ENCODE peak calls at places on chromosomes 7 and 10, in eight cellular contexts. One of them, this sample, is unnamed.

GRCh38 chr10:62268399-62269076 is at the start of gene RTKN2:
- DNase-seq in left ventricle myocardium inferior: peak; percentile 47
- DNase-seq in WTC11: peak; percentile 97
- DNase-seq in lower lobe of right lung: peak; percentile 89
- DNase-seq in fibroblast of pulmonary artery: peak; percentile 73
- DNase-seq in stomach: peak; percentile 82
- DNase-seq in AG09319: no peak
- DNase-seq in endothelial cell: peak; percentile 95
- DNase-seq in this sample: peak; percentile 97

GRCh38 chr7:13851756-13852155 is 137.7 kb downstream of the ETV1 start:
- DNase-seq in left ventricle myocardium inferior: no peak
- DNase-seq in WTC11: no peak
- DNase-seq in lower lobe of right lung: no peak
- DNase-seq in fibroblast of pulmonary artery: peak; percentile 38
- DNase-seq in stomach: no peak
- DNase-seq in AG09319: no peak
- DNase-seq in endothelial cell: no peak
- DNase-seq in this sample: peak; percentile 4

GRCh38 chr10:124465003-124465776 is 3.6 kb downstream of the LHPP start:
- DNase-seq in left ventricle myocardium inferior: no peak
- DNase-seq in WTC11: no peak
- DNase-seq in lower lobe of right lung: no peak
- DNase-seq in fibroblast of pulmonary artery: no peak
- DNase-seq in stomach: no peak
- DNase-seq in AG09319: no peak
- DNase-seq in endothelial cell: no peak
- DNase-seq in this sample: no peak

GRCh38 chr7:35550831-35551230 is 144.1 kb downstream of the HERPUD2 start:
- DNase-seq in left ventricle myocardium inferior: no peak
- DNase-seq in WTC11: no peak
- DNase-seq in lower lobe of right lung: no peak
- DNase-seq in fibroblast of pulmonary artery: no peak
- DNase-seq in stomach: no peak
- DNase-seq in AG09319: no peak
- DNase-seq in endothelial cell: no peak
- DNase-seq in this sample: no peak

GRCh38 chr10:43843331-43844101 is 194.8 kb upstream of the ZNF32 start:
- DNase-seq in left ventricle myocardium inferior: peak; percentile 65
- DNase-seq in WTC11: no peak
- DNase-seq in lower lobe of right lung: no peak
- DNase-seq in fibroblast of pulmonary artery: peak; percentile 75
- DNase-seq in stomach: no peak
- DNase-seq in AG09319: peak; percentile 88
- DNase-seq in endothelial cell: no peak
- DNase-seq in this sample: no peak

GRCh38 chr7:112202819-112203218 is 3.4 kb downstream of the DOCK4 start:
- DNase-seq in left ventricle myocardium inferior: no peak
- DNase-seq in WTC11: no peak
- DNase-seq in lower lobe of right lung: peak; percentile 59
- DNase-seq in fibroblast of pulmonary artery: peak; percentile 50
- DNase-seq in stomach: peak; percentile 56
- DNase-seq in AG09319: no peak
- DNase-seq in endothelial cell: no peak
- DNase-seq in this sample: no peak

GRCh38 chr10:79477456-79477855 is 32.0 kb upstream of the ZCCHC24 start:
- DNase-seq in left ventricle myocardium inferior: no peak
- DNase-seq in WTC11: no peak
- DNase-seq in lower lobe of right lung: no peak
- DNase-seq in fibroblast of pulmonary artery: no peak
- DNase-seq in stomach: no peak
- DNase-seq in AG09319: no peak
- DNase-seq in endothelial cell: no peak
- DNase-seq in this sample: no peak

GRCh38 chr10:43209651-43210141 is 57.2 kb downstream of the RASGEF1A start:
- DNase-seq in left ventricle myocardium inferior: peak; percentile 5
- DNase-seq in WTC11: peak; percentile 6
- DNase-seq in lower lobe of right lung: peak; percentile 40
- DNase-seq in fibroblast of pulmonary artery: no peak
- DNase-seq in stomach: no peak
- DNase-seq in AG09319: no peak
- DNase-seq in endothelial cell: no peak
- DNase-seq in this sample: peak; percentile 0

GRCh38 chr7:78587443-78588044 is 789.0 kb downstream of the PHTF2 start:
- DNase-seq in left ventricle myocardium inferior: no peak
- DNase-seq in WTC11: no peak
- DNase-seq in lower lobe of right lung: no peak
- DNase-seq in fibroblast of pulmonary artery: peak; percentile 29
- DNase-seq in stomach: no peak
- DNase-seq in AG09319: no peak
- DNase-seq in endothelial cell: no peak
- DNase-seq in this sample: no peak

GRCh38 chr7:43462836-43463235 is 120.1 kb upstream of the STK17A start:
- DNase-seq in left ventricle myocardium inferior: no peak
- DNase-seq in WTC11: no peak
- DNase-seq in lower lobe of right lung: no peak
- DNase-seq in fibroblast of pulmonary artery: no peak
- DNase-seq in stomach: no peak
- DNase-seq in AG09319: no peak
- DNase-seq in endothelial cell: no peak
- DNase-seq in this sample: no peak
- TF ChIP-seq CTCF in left ventricle myocardium inferior: no peak
- TF ChIP-seq CTCF in WTC11: no peak
- TF ChIP-seq CTCF in lower lobe of right lung: no peak
- TF ChIP-seq CTCF in fibroblast of pulmonary artery: no peak
- TF ChIP-seq CTCF in stomach: no peak
- TF ChIP-seq CTCF in AG09319: no peak
- TF ChIP-seq CTCF in endothelial cell: no peak
- TF ChIP-seq CTCF in this sample: no peak

GRCh38 chr10:45241865-45242518 is 73.4 kb downstream of the OR13A1 start:
- DNase-seq in left ventricle myocardium inferior: no peak
- DNase-seq in WTC11: no peak
- DNase-seq in lower lobe of right lung: no peak
- DNase-seq in fibroblast of pulmonary artery: no peak
- DNase-seq in stomach: no peak
- DNase-seq in AG09319: no peak
- DNase-seq in endothelial cell: no peak
- DNase-seq in this sample: no peak
- TF ChIP-seq CTCF in left ventricle myocardium inferior: no peak
- TF ChIP-seq CTCF in WTC11: no peak
- TF ChIP-seq CTCF in lower lobe of right lung: no peak
- TF ChIP-seq CTCF in fibroblast of pulmonary artery: no peak
- TF ChIP-seq CTCF in stomach: no peak
- TF ChIP-seq CTCF in AG09319: no peak
- TF ChIP-seq CTCF in endothelial cell: no peak
- TF ChIP-seq CTCF in this sample: no peak

DNA sequence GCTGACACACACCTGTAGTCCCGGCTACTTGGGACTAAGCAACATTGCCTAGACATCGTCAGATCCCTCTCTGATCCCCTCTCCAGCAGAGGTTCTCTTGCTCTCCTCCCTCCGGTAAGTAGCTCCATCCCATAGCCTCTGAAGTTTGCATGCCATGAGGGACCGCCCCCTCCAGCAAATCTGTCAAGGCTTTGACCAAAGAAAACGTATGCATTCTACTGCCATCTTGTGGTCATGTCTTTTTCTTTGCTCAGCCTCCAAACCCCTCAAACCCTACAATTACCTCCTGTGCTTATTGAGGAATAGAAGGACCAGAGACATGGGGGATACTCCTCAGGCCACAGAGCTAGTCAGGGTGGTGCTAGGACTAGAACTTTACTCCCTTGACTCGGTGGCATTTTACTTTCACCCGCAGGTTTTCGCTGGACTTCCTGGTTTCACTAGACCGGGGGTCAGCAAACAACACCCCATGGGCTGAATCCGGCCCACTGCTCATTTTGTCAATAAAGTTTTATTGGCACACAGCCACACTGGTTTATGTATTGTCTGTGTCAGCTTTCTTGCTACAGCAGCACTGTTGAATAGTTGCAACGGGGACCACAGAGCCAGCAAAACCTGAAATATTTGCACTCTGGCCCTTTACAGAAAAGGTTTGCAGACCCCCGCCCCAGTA is 202.6 kb upstream of the FOXK1 start:
- DNase-seq in left ventricle myocardium inferior: no peak
- DNase-seq in WTC11: peak; percentile 70
- DNase-seq in lower lobe of right lung: no peak
- DNase-seq in fibroblast of pulmonary artery: peak; percentile 66
- DNase-seq in stomach: no peak
- DNase-seq in AG09319: no peak
- DNase-seq in endothelial cell: no peak
- DNase-seq in this sample: peak; percentile 33
- TF ChIP-seq CTCF in left ventricle myocardium inferior: peak; percentile 53
- TF ChIP-seq CTCF in WTC11: peak; percentile 34
- TF ChIP-seq CTCF in lower lobe of right lung: peak; percentile 38
- TF ChIP-seq CTCF in fibroblast of pulmonary artery: peak; percentile 39
- TF ChIP-seq CTCF in stomach: peak; percentile 17
- TF ChIP-seq CTCF in AG09319: no peak
- TF ChIP-seq CTCF in endothelial cell: no peak
- TF ChIP-seq CTCF in this sample: peak; percentile 32

GRCh38 chr10:70541738-70542564 is 60.6 kb downstream of the PRF1 start:
- DNase-seq in left ventricle myocardium inferior: no peak
- DNase-seq in WTC11: no peak
- DNase-seq in lower lobe of right lung: no peak
- DNase-seq in fibroblast of pulmonary artery: no peak
- DNase-seq in stomach: no peak
- DNase-seq in AG09319: no peak
- DNase-seq in endothelial cell: no peak
- DNase-seq in this sample: no peak

GRCh38 chr10:70544431-70545340 is 57.9 kb downstream of the PRF1 start:
- DNase-seq in left ventricle myocardium inferior: no peak
- DNase-seq in WTC11: no peak
- DNase-seq in lower lobe of right lung: no peak
- DNase-seq in fibroblast of pulmonary artery: no peak
- DNase-seq in stomach: no peak
- DNase-seq in AG09319: no peak
- DNase-seq in endothelial cell: no peak
- DNase-seq in this sample: no peak

GRCh38 chr10:70540789-70541360 is 61.7 kb downstream of the PRF1 start:
- DNase-seq in left ventricle myocardium inferior: no peak
- DNase-seq in WTC11: no peak
- DNase-seq in lower lobe of right lung: no peak
- DNase-seq in fibroblast of pulmonary artery: no peak
- DNase-seq in stomach: no peak
- DNase-seq in AG09319: no peak
- DNase-seq in endothelial cell: no peak
- DNase-seq in this sample: no peak

GRCh38 chr10:70543911-70544310 is 58.6 kb downstream of the PRF1 start:
- DNase-seq in left ventricle myocardium inferior: no peak
- DNase-seq in WTC11: no peak
- DNase-seq in lower lobe of right lung: no peak
- DNase-seq in fibroblast of pulmonary artery: no peak
- DNase-seq in stomach: no peak
- DNase-seq in AG09319: no peak
- DNase-seq in endothelial cell: no peak
- DNase-seq in this sample: no peak

DNA sequence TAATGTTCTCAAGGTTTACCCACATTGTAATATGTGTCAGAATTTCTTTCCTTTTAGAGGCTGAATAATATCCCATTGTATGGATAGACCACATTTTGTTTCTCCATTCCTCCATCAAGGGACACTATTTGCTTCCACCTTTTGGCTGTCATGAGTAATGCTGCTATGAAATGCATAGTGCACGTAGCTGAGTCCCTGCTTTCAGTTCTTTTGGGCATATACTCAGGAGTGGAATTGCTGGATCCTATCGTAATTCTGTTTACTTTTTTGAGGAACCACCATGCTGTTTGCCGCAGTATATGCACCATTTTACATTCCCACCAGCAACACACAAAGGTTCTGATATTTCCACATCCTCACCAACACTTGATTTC is 60.0 kb downstream of the PRF1 start:
- DNase-seq in left ventricle myocardium inferior: no peak
- DNase-seq in WTC11: no peak
- DNase-seq in lower lobe of right lung: no peak
- DNase-seq in fibroblast of pulmonary artery: peak; percentile 18
- DNase-seq in stomach: no peak
- DNase-seq in AG09319: no peak
- DNase-seq in endothelial cell: no peak
- DNase-seq in this sample: no peak
- TF ChIP-seq CTCF in left ventricle myocardium inferior: peak; percentile 27
- TF ChIP-seq CTCF in WTC11: no peak
- TF ChIP-seq CTCF in lower lobe of right lung: no peak
- TF ChIP-seq CTCF in fibroblast of pulmonary artery: peak; percentile 26
- TF ChIP-seq CTCF in stomach: no peak
- TF ChIP-seq CTCF in AG09319: peak; percentile 33
- TF ChIP-seq CTCF in endothelial cell: no peak
- TF ChIP-seq CTCF in this sample: no peak

DNA sequence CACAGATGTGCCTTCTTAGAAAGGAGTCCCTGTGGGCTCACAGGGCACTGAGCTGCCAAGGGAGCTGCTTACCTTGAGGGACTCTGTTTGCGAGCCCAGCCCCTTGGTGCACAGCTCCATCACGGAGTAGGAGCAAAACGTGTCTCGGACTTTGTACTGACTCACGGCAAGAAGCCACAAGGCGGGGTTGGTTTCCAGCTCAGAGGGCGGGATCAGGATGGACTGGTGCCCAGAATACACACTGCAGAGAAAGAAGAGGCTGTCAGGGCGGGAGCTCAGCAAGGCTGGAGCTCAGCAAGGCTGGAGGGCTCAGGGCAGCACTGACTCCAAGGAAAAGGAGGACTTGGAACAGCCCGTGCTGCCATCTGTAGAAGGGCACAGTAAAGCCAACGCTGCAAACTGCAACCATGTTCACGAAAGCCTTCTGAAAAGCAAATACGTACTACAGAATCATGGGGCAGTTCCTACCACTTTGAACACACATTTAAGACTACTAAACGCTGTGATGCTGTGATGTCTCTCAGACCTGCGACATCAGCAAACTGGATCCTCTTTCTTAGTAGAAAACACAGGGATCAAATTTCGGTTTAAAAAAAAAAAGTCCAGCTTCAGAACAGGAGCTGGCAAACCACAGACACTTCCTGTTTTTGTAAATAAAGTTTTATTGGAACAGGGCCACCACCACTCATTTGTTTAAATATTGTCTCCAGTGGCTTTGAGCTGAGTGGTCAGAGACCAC is 194.3 kb downstream of the ZMYND11 start:
- DNase-seq in left ventricle myocardium inferior: peak; percentile 79
- DNase-seq in WTC11: peak; percentile 31
- DNase-seq in lower lobe of right lung: peak; percentile 65
- DNase-seq in fibroblast of pulmonary artery: peak; percentile 94
- DNase-seq in stomach: peak; percentile 93
- DNase-seq in AG09319: peak; percentile 84
- DNase-seq in endothelial cell: no peak
- DNase-seq in this sample: no peak
- TF ChIP-seq CTCF in left ventricle myocardium inferior: no peak
- TF ChIP-seq CTCF in WTC11: no peak
- TF ChIP-seq CTCF in lower lobe of right lung: no peak
- TF ChIP-seq CTCF in fibroblast of pulmonary artery: peak; percentile 24
- TF ChIP-seq CTCF in stomach: no peak
- TF ChIP-seq CTCF in AG09319: peak; percentile 14
- TF ChIP-seq CTCF in endothelial cell: no peak
- TF ChIP-seq CTCF in this sample: no peak

GRCh38 chr10:32153931-32154330 is 97.7 kb upstream of the KIF5B start:
- DNase-seq in left ventricle myocardium inferior: no peak
- DNase-seq in WTC11: no peak
- DNase-seq in lower lobe of right lung: no peak
- DNase-seq in fibroblast of pulmonary artery: peak; percentile 63
- DNase-seq in stomach: no peak
- DNase-seq in AG09319: no peak
- DNase-seq in endothelial cell: no peak
- DNase-seq in this sample: no peak
- TF ChIP-seq CTCF in left ventricle myocardium inferior: no peak
- TF ChIP-seq CTCF in WTC11: no peak
- TF ChIP-seq CTCF in lower lobe of right lung: no peak
- TF ChIP-seq CTCF in fibroblast of pulmonary artery: no peak
- TF ChIP-seq CTCF in stomach: no peak
- TF ChIP-seq CTCF in AG09319: no peak
- TF ChIP-seq CTCF in endothelial cell: no peak
- TF ChIP-seq CTCF in this sample: no peak

GRCh38 chr10:19168584-19168983 is 120.0 kb downstream of the MALRD1 start:
- DNase-seq in left ventricle myocardium inferior: no peak
- DNase-seq in WTC11: peak; percentile 60
- DNase-seq in lower lobe of right lung: no peak
- DNase-seq in fibroblast of pulmonary artery: no peak
- DNase-seq in stomach: no peak
- DNase-seq in AG09319: no peak
- DNase-seq in endothelial cell: peak; percentile 29
- DNase-seq in this sample: peak; percentile 14
- TF ChIP-seq CTCF in left ventricle myocardium inferior: peak; percentile 14
- TF ChIP-seq CTCF in WTC11: peak; percentile 35
- TF ChIP-seq CTCF in lower lobe of right lung: no peak
- TF ChIP-seq CTCF in fibroblast of pulmonary artery: peak; percentile 24
- TF ChIP-seq CTCF in stomach: no peak
- TF ChIP-seq CTCF in AG09319: no peak
- TF ChIP-seq CTCF in endothelial cell: peak; percentile 48
- TF ChIP-seq CTCF in this sample: peak; percentile 39